ENCODE peak calls at places on chromosomes 11 and 22, in five cellular contexts. E, I, M, O and Q are unnamed samples.

GRCh38 chr11:89491141-89491690 is at the start of gene NOX4:
- DNase-seq in O (no peak), M (peak), I (no peak), E (peak), Q (no peak)

GRCh38 chr11:112292785-112293407 is 32.2 kb upstream of the PLET1 start:
- DNase-seq in O (no peak), M (peak), E (no peak), I (peak), Q (peak)

GRCh38 chr22:32325811-32326237 is 31.8 kb upstream of the RFPL3 start:
- DNase-seq in I (no peak), M (no peak), E (no peak), O (no peak), Q (no peak)

GRCh38 chr11:44621784-44622183 is 56.3 kb downstream of the CD82 start:
- DNase-seq in M (no peak), E (peak), O (no peak), I (no peak), Q (no peak)

GRCh38 chr11:22674470-22675426 is 8.3 kb downstream of the GAS2 start:
- DNase-seq in E (no peak), O (no peak), I (no peak), M (no peak), Q (no peak)

GRCh38 chr11:35158371-35159081 is 19.6 kb downstream of the CD44 start:
- DNase-seq in O (peak), I (no peak), E (no peak), M (peak), Q (no peak)

GRCh38 chr11:71298016-71298550 is 45.7 kb upstream of the SHANK2 start:
- DNase-seq in M (no peak), O (no peak), E (no peak), I (no peak), Q (no peak)

GRCh38 chr11:57568330-57568766 is 876 bp upstream of the UBE2L6 start:
- DNase-seq in E (peak), O (no peak), I (no peak), M (no peak), Q (no peak)

GRCh38 chr22:45036154-45036553 is 26.3 kb upstream of the PHF21B start:
- DNase-seq in M (no peak), O (no peak), E (peak), I (no peak), Q (no peak)

GRCh38 chr11:107859459-107860239 is 1.1 kb upstream of the SLC35F2 start:
- DNase-seq in O (peak), M (peak), E (peak), I (no peak), Q (no peak)

GRCh38 chr11:13271060-13271693 is 6.4 kb upstream of the BMAL1 start:
- DNase-seq in I (no peak), E (no peak), M (no peak), O (peak), Q (no peak)

GRCh38 chr11:1198766-1199688 is 23.8 kb upstream of the MUC5B start:
- DNase-seq in M (peak), O (peak), E (peak), I (no peak), Q (no peak)

GRCh38 chr22:41830174-41830573 is 2.7 kb upstream of the SREBF2 start:
- DNase-seq in O (no peak), E (no peak), M (no peak), I (no peak), Q (no peak)

GRCh38 chr11:122307480-122308085 is 191.6 kb upstream of the BLID start:
- DNase-seq in M (no peak), O (no peak), I (no peak), E (no peak), Q (no peak)

GRCh38 chr11:96122601-96123044 is 198.7 kb upstream of the MTMR2 start:
- DNase-seq in O (no peak), M (no peak), I (peak), E (no peak), Q (peak)

GRCh38 chr11:97937501-97937900 is 1083.2 kb upstream of the CNTN5 start:
- DNase-seq in E (no peak), M (no peak), O (no peak), I (no peak), Q (no peak)

GRCh38 chr22:38699784-38700183 is 959 bp downstream of the JOSD1 start:
- DNase-seq in I (no peak), O (no peak), E (no peak), M (no peak), Q (no peak)

GRCh38 chr11:74522776-74523175 is 29.3 kb upstream of the LIPT2 start:
- DNase-seq in O (no peak), M (no peak), I (no peak), E (no peak), Q (no peak)

GRCh38 chr11:61957028-61957770 is 7.0 kb downstream of the BEST1 start:
- DNase-seq in M (no peak), E (no peak), O (no peak), I (no peak), Q (no peak)

GRCh38 chr11:1181858-1182535 is 24.2 kb downstream of the MUC5AC start:
- DNase-seq in I (no peak), M (no peak), O (no peak), E (no peak), Q (no peak)

GRCh38 chr22:20868225-20868944 is 9.6 kb downstream of the SNAP29 start:
- DNase-seq in I (no peak), E (no peak), O (no peak), M (no peak), Q (no peak)

GRCh38 chr11:112903310-112903709 is 57.9 kb upstream of the NCAM1 start:
- DNase-seq in M (no peak), E (peak), O (no peak), I (no peak), Q (no peak)

GRCh38 chr11:131932584-131933360 is 562.4 kb downstream of the NTM start:
- DNase-seq in O (no peak), E (peak), I (no peak), M (no peak), Q (no peak)

GRCh38 chr22:24686280-24686679 is 83.3 kb downstream of the GGT1 start:
- DNase-seq in I (no peak), M (no peak), O (no peak), E (no peak), Q (no peak)

GRCh38 chr11:17828311-17828751 is 93.8 kb downstream of the KCNC1 start:
- DNase-seq in E (peak), I (no peak), M (peak), O (peak), Q (no peak)

GRCh38 chr11:117900144-117900651 is 23.7 kb upstream of the FXYD6 start:
- DNase-seq in I (no peak), O (no peak), E (no peak), M (no peak), Q (no peak)

GRCh38 chr11:46236918-46237247 is 40.6 kb upstream of the CREB3L1 start:
- DNase-seq in I (no peak), O (no peak), E (no peak), M (no peak), Q (no peak)
- H3K27ac ChIP-seq in I (no peak), O (no peak), E (no peak), M (no peak), Q (peak)

GRCh38 chr11:64239662-64240466 is 1.0 kb upstream of the FKBP2 start:
- DNase-seq in O (no peak), I (no peak), M (no peak), E (no peak), Q (no peak)
- H3K27ac ChIP-seq in O (peak), I (peak), M (peak), E (peak), Q (peak)

GRCh38 chr11:130871616-130872015 is 44.7 kb downstream of the SNX19 start:
- DNase-seq in M (no peak), I (no peak), O (no peak), E (no peak), Q (no peak)
- H3K27ac ChIP-seq in M (peak), I (peak), O (no peak), E (no peak), Q (no peak)

DNA sequence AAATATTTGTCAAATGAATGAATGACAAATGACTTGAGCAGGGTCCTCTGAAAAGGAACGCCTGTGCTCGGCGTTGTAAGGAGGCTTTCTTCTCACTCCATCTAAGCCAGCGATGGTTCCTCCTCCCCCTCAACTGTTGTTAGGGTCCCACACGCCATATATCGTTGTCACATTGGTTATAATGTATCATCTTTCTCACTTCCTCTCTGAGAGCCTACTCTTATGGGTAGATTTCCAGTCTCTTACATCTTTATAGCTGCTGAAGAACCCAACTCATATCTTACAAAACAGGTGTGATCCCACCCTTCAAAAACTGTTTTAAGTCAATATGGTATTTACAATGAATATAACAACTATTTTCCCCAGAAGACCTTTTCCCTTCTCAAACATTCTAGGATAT is 81.5 kb downstream of the NAV2 start:
- DNase-seq in O (no peak), M (no peak), I (no peak), E (no peak), Q (no peak)
- H3K27ac ChIP-seq in O (no peak), M (no peak), I (no peak), E (no peak), Q (no peak)

GRCh38 chr11:2387266-2387982 is 10.3 kb downstream of the CD81 start:
- DNase-seq in M (no peak), O (no peak), I (no peak), E (no peak), Q (no peak)
- H3K27ac ChIP-seq in M (peak), O (peak), I (no peak), E (peak), Q (peak)

GRCh38 chr22:37498289-37498909 is 12.2 kb upstream of the MFNG start:
- DNase-seq in M (no peak), E (no peak), I (no peak), O (peak), Q (no peak)

GRCh38 chr22:37500745-37501144 is 14.6 kb upstream of the MFNG start:
- DNase-seq in M (no peak), E (no peak), O (no peak), I (no peak), Q (no peak)

GRCh38 chr22:37501176-37501609 is 15.0 kb upstream of the MFNG start:
- DNase-seq in O (peak), M (no peak), I (no peak), E (no peak), Q (no peak)

GRCh38 chr22:37499789-37500188 is 13.6 kb upstream of the MFNG start:
- DNase-seq in M (no peak), E (no peak), O (no peak), I (no peak), Q (no peak)

DNA sequence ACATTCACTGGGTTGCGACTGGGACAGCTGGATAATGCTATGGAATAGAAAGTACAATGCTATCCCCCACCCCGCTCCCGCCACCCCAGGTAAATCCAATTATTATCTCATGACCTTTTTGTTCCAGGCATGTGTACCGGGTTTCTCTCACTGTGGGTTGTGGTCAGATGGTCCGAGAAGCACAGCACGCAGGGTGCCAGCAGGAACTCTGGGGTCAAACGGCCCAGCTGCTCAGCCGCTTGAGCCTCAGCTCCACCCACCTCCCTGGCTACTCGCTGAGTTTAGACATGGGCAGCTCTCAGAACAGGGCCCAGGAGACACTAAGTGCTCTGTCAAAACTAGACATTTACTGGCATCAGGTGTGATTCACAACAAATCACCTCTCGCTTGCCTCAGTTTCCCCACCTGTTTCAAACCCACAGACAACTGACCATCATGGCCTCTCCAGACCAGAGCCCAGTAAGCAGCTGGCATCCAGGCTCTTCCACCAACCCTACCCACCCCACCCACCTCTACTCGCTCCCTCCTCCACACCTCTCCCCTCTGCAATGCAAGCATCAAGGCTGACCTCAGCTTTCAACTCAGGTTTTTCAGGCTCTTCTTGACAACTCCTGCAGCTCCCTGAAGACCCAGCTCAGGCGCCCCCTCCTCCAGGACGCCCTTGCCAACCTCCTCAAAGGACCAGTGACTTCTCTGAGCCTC is 13.0 kb upstream of the MFNG start:
- DNase-seq in M (no peak), E (no peak), I (no peak), O (no peak), Q (no peak)
- H3K27ac ChIP-seq in M (no peak), E (no peak), I (no peak), O (peak), Q (no peak)

GRCh38 chr11:60836866-60837510 is 4.9 kb upstream of the CCDC86 start:
- DNase-seq in O (no peak), M (no peak), I (no peak), E (no peak), Q (no peak)
- H3K27ac ChIP-seq in O (no peak), M (no peak), I (no peak), E (no peak), Q (no peak)